ENCODE peak calls at places on chromosomes 5 and 9, in eight cellular contexts. R, Q, P, T, O, Y, V and U are unnamed samples.

GRCh38 chr9:28105001-28105400 is 531.7 kb upstream of the C9orf72 start:
- DNase-seq in V (no peak), T (no peak), P (no peak), Q (no peak), R (no peak), Y (no peak), O (no peak), U (no peak)

GRCh38 chr9:3401556-3401955 is 124.2 kb downstream of the RFX3 start:
- DNase-seq in Q (no peak), Y (no peak), O (no peak), R (peak), V (no peak), P (no peak), T (no peak), U (no peak)

GRCh38 chr5:35856186-35857003 is at the start of gene IL7R:
- DNase-seq in V (no peak), R (peak), T (no peak), Y (no peak), P (no peak), Q (no peak), O (no peak), U (no peak)

GRCh38 chr5:76363385-76364261 is 39.5 kb upstream of the IQGAP2 start:
- DNase-seq in O (no peak), R (no peak), Y (no peak), V (no peak), Q (no peak), P (peak), T (peak), U (no peak)

GRCh38 chr5:172159016-172159415 is 29.0 kb downstream of the STK10 start:
- DNase-seq in V (no peak), Y (no peak), P (no peak), Q (no peak), O (no peak), T (no peak), R (no peak), U (no peak)

GRCh38 chr5:150175076-150175475 is 8.5 kb downstream of the CDX1 start:
- DNase-seq in Y (no peak), R (no peak), O (no peak), V (no peak), P (no peak), Q (no peak), T (no peak), U (no peak)

GRCh38 chr5:158389786-158390185 is 530.8 kb upstream of the CLINT1 start:
- DNase-seq in R (no peak), O (no peak), Y (no peak), P (no peak), T (no peak), V (no peak), Q (no peak), U (no peak)

GRCh38 chr9:88689509-88689908 is 154.5 kb downstream of the NXNL2 start:
- DNase-seq in V (no peak), T (no peak), Y (no peak), Q (no peak), R (no peak), O (no peak), P (no peak), U (no peak)

GRCh38 chr9:38339496-38339895 is 53.0 kb upstream of the ALDH1B1 start:
- DNase-seq in V (no peak), R (peak), Q (peak), P (no peak), Y (no peak), O (no peak), T (no peak), U (no peak)

GRCh38 chr5:180872419-180872818 is 11.3 kb upstream of the ZFP62 start:
- DNase-seq in O (no peak), V (no peak), Q (no peak), P (no peak), Y (no peak), R (no peak), T (peak), U (no peak)

GRCh38 chr9:16421534-16421933 is 448.9 kb downstream of the BNC2 start:
- DNase-seq in V (no peak), P (no peak), O (no peak), R (no peak), Q (no peak), Y (no peak), T (no peak), U (no peak)

GRCh38 chr9:2663486-2663885 is 41.9 kb downstream of the VLDLR start:
- DNase-seq in T (no peak), P (no peak), V (no peak), O (no peak), R (no peak), Y (no peak), Q (peak), U (no peak)

GRCh38 chr5:73909474-73909873 is 283.5 kb downstream of the ARHGEF28 start:
- DNase-seq in O (no peak), R (no peak), Q (no peak), T (no peak), Y (no peak), P (no peak), V (peak), U (no peak)

GRCh38 chr5:179906795-179907569 is 715 bp downstream of the TBC1D9B start:
- DNase-seq in R (peak), P (peak), T (peak), Q (peak), O (peak), Y (no peak), V (peak), U (peak)

GRCh38 chr5:169795311-169795710 is 158.2 kb downstream of the DOCK2 start:
- DNase-seq in T (no peak), Y (no peak), O (no peak), Q (no peak), R (no peak), V (no peak), P (no peak), U (no peak)

GRCh38 chr5:172558076-172558990 is 82.7 kb upstream of the NEURL1B start:
- DNase-seq in V (no peak), Q (no peak), O (no peak), R (no peak), P (no peak), T (no peak), Y (no peak), U (no peak)

GRCh38 chr5:78985407-78986223 is 505 bp upstream of the ARSB start:
- DNase-seq in O (peak), Q (peak), T (peak), R (peak), V (no peak), Y (no peak), P (peak), U (no peak)

GRCh38 chr9:72539824-72540347 is 18.5 kb downstream of the TMC1 start:
- DNase-seq in Y (no peak), O (no peak), P (no peak), R (peak), T (no peak), V (no peak), Q (no peak), U (peak)

GRCh38 chr9:125743687-125744428 is 3.3 kb upstream of the PBX3 start:
- DNase-seq in V (no peak), R (peak), O (no peak), Y (no peak), P (no peak), T (no peak), Q (no peak), U (no peak)

GRCh38 chr5:149141224-149141956 is at the start of gene ABLIM3:
- DNase-seq in Y (peak), T (peak), V (peak), R (peak), Q (peak), P (peak), O (peak), U (peak)

GRCh38 chr9:127574089-127574921 is 37.8 kb upstream of the STXBP1 start:
- DNase-seq in P (peak), O (peak), Y (no peak), V (peak), T (peak), R (peak), Q (no peak), U (peak)

GRCh38 chr9:20022410-20022809 is 233.6 kb upstream of the SLC24A2 start:
- DNase-seq in Y (no peak), O (no peak), P (no peak), T (no peak), Q (no peak), R (peak), V (no peak), U (no peak)

GRCh38 chr9:78261403-78262001 is 25.6 kb downstream of the CEP78 start:
- DNase-seq in P (no peak), Y (no peak), V (no peak), Q (no peak), O (no peak), R (peak), T (no peak), U (no peak)

GRCh38 chr5:176985516-176985915 is 21.1 kb downstream of the UIMC1 start:
- DNase-seq in P (no peak), V (no peak), R (no peak), Y (no peak), T (no peak), Q (no peak), O (no peak), U (no peak)

GRCh38 chr5:39083968-39084367 is 9.8 kb upstream of the RICTOR start:
- DNase-seq in O (no peak), Y (no peak), R (no peak), P (no peak), V (no peak), Q (no peak), T (no peak), U (no peak)

GRCh38 chr9:124110307-124110915 is 98.8 kb downstream of the LHX2 start:
- DNase-seq in V (no peak), T (peak), Q (peak), Y (no peak), P (peak), R (peak), O (no peak), U (peak)

GRCh38 chr9:25418974-25419373 is 259.3 kb downstream of the TUSC1 start:
- DNase-seq in V (no peak), O (no peak), Q (no peak), R (peak), T (no peak), P (no peak), Y (no peak), U (no peak)

GRCh38 chr5:7628248-7628647 is 222.7 kb downstream of the CFAP90 start:
- DNase-seq in O (no peak), P (no peak), T (no peak), V (no peak), R (no peak), Y (no peak), Q (no peak), U (no peak)

GRCh38 chr5:132013006-132013689 is 1.7 kb upstream of the ACSL6 start:
- DNase-seq in R (no peak), V (peak), Y (no peak), P (peak), O (peak), Q (peak), T (no peak), U (no peak)

GRCh38 chr5:36585696-36586095 is 20.7 kb upstream of the SLC1A3 start:
- DNase-seq in Y (no peak), V (no peak), P (no peak), R (no peak), T (no peak), Q (no peak), O (no peak), U (no peak)

GRCh38 chr9:89555426-89556375 is 49.1 kb upstream of the GADD45G start:
- DNase-seq in V (no peak), Y (no peak), O (no peak), Q (no peak), T (no peak), R (no peak), P (no peak), U (no peak)

GRCh38 chr5:109141499-109142200 is 268.1 kb downstream of the PJA2 start:
- DNase-seq in O (no peak), Y (no peak), Q (peak), T (no peak), P (no peak), R (peak), V (no peak), U (no peak)

GRCh38 chr9:136442330-136442729 is 2.7 kb upstream of the INPP5E start:
- DNase-seq in R (no peak), Y (no peak), P (no peak), T (no peak), O (no peak), V (no peak), Q (no peak), U (no peak)

DNA sequence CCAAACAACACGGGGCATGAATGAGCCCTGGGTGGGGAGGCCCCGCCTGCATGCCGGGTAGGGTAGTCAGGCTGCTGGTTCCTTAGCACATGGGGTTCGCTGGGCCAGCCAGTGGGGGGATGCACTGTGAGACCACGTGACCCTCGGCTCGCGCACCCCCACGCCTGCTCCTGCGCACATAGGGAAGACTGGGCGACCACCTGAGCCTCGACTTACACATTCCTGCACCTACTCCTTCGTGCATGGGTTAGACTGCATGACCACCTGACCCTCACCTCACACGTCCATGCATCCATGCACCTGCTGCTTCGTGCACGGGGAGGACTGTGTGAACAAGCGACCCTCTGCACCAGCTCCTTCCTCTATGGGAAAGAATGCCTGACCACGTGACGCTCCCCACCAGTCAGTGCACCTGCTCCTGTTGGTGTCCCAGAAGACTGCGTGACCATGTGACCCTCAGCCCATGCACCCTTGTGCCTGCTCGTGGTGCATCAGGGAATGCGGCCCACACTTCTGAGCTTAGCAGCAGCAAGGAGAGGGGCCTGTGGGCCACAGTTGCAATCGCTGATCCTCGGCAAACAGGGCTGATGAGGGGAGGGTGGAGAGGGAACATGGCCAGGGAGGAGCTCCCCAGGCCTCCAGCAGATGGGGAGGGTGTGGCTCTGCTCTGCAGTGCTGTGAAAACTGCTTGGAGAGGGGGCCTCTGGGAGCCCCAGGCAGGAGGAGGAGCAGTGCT is 18.1 kb downstream of the LPCAT1 start:
- DNase-seq in P (no peak), R (no peak), O (peak), V (peak), Q (peak), T (no peak), Y (no peak), U (no peak)
- H3K4me3 ChIP-seq in P (no peak), R (no peak), O (no peak), V (no peak), Q (no peak), T (no peak), Y (no peak), U (no peak)

DNA sequence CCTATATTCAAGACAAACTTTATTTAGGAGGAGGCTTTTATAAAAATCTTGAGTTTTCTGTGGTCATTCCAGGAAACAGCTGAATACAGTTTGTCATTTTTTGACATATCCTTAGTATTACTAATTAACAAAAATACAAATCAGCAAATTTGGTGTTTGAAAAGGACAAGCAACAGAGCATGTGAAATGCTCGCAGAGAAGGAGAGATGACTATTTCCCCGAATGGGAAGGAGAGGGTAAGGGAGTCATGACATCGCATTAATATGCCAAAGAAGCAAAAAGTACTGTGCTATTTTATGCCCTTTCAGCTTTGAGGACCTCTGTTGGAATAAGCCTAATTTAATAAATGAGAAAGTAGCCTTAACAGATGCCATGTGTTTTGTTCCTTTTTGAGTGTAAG is 1.8 kb downstream of the SMIM15 start:
- DNase-seq in P (no peak), T (no peak), R (no peak), O (no peak), Y (no peak), V (no peak), Q (no peak), U (no peak)
- H3K4me3 ChIP-seq in P (no peak), T (no peak), R (peak), O (no peak), Y (no peak), V (no peak), Q (peak), U (no peak)

GRCh38 chr9:4742246-4742645 is 1.2 kb upstream of the AK3 start:
- DNase-seq in R (peak), P (no peak), V (no peak), T (no peak), Y (no peak), O (no peak), Q (no peak), U (no peak)
- H3K4me3 ChIP-seq in R (no peak), P (no peak), V (peak), T (no peak), Y (no peak), O (peak), Q (peak), U (no peak)

GRCh38 chr9:110101531-110102161 is 106.3 kb downstream of the C9orf152 start:
- DNase-seq in Y (no peak), P (no peak), T (no peak), Q (no peak), R (no peak), V (no peak), O (no peak), U (no peak)

GRCh38 chr9:110095238-110095637 is 112.7 kb downstream of the C9orf152 start:
- DNase-seq in R (no peak), T (peak), P (no peak), Y (no peak), O (no peak), V (no peak), Q (no peak), U (no peak)

GRCh38 chr9:110095776-110096175 is 112.2 kb downstream of the C9orf152 start:
- DNase-seq in T (no peak), Q (no peak), R (peak), P (no peak), O (no peak), Y (no peak), V (no peak), U (no peak)

GRCh38 chr9:110103257-110103656 is 104.7 kb downstream of the C9orf152 start:
- DNase-seq in V (no peak), Y (no peak), T (no peak), R (no peak), Q (no peak), P (no peak), O (no peak), U (no peak)

GRCh38 chr9:110099236-110099741 is 108.7 kb downstream of the C9orf152 start:
- DNase-seq in T (no peak), O (no peak), Y (no peak), Q (no peak), V (no peak), P (no peak), R (peak), U (no peak)
- H3K4me3 ChIP-seq in T (no peak), O (no peak), Y (no peak), Q (no peak), V (no peak), P (no peak), R (no peak), U (no peak)

GRCh38 chr9:95009459-95009858 is 283.0 kb downstream of the AOPEP start:
- DNase-seq in Q (no peak), O (no peak), P (no peak), R (no peak), T (no peak), V (no peak), Y (no peak), U (no peak)
- H3K4me3 ChIP-seq in Q (peak), O (no peak), P (no peak), R (peak), T (no peak), V (peak), Y (no peak), U (no peak)

GRCh38 chr5:143037708-143038107 is 267.5 kb downstream of the ARHGAP26 start:
- DNase-seq in Q (no peak), R (no peak), O (no peak), T (no peak), P (no peak), Y (no peak), V (no peak), U (no peak)
- H3K4me3 ChIP-seq in Q (no peak), R (no peak), O (no peak), T (no peak), P (no peak), Y (no peak), V (no peak), U (no peak)

GRCh38 chr5:77937015-77937908 is 161.1 kb upstream of the TBCA start:
- DNase-seq in P (no peak), T (no peak), V (no peak), R (no peak), O (no peak), Q (no peak), Y (no peak), U (no peak)
- H3K4me3 ChIP-seq in P (no peak), T (no peak), V (no peak), R (no peak), O (no peak), Q (no peak), Y (no peak), U (no peak)